ENCODE peak calls at places on chromosomes 4 and X, in four cellular contexts. B is H9, N is mesendoderm, Z is H1. V is an unnamed sample.

GRCh38 chr4:94036964-94037363 is 170.7 kb upstream of the SMARCAD1 start:
- DNase-seq in N (peak; percentile 55), Z (no peak), B (peak; percentile 30), V (no peak)

GRCh38 chrX:50035119-50035518 is 112.7 kb downstream of the CLCN5 start:
- DNase-seq in Z (no peak), N (peak; percentile 57), B (no peak), V (no peak)

GRCh38 chr4:26941951-26942350 is 81.3 kb downstream of the STIM2 start:
- DNase-seq in N (peak; percentile 28), Z (no peak), B (no peak), V (no peak)

GRCh38 chr4:114603455-114603854 is 4.8 kb downstream of the UGT8 start:
- DNase-seq in Z (no peak), B (no peak), N (peak; percentile 16), V (no peak)

GRCh38 chr4:7238300-7238960 is 46.1 kb downstream of the SORCS2 start:
- DNase-seq in Z (peak; percentile 66), B (no peak), N (peak; percentile 48), V (no peak)

GRCh38 chrX:116436358-116436816 is at the start of gene SLC6A14:
- DNase-seq in B (peak; percentile 29), Z (no peak), N (no peak), V (no peak)

GRCh38 chr4:16262188-16262587 is 35.9 kb upstream of the TAPT1 start:
- DNase-seq in B (no peak), Z (no peak), N (no peak), V (no peak)

GRCh38 chrX:51182545-51182944 is 150.1 kb upstream of the NUDT10 start:
- DNase-seq in B (peak; percentile 48), Z (no peak), N (peak; percentile 45), V (no peak)

GRCh38 chr4:76569225-76569624 is 134.2 kb downstream of the SHROOM3 start:
- DNase-seq in N (no peak), Z (no peak), B (no peak), V (no peak)

GRCh38 chr4:63619771-63620170 is 789.5 kb downstream of the TECRL start:
- DNase-seq in Z (no peak), N (peak; percentile 37), B (no peak), V (no peak)

GRCh38 chr4:70559216-70559830 is 32.7 kb upstream of the AMBN start:
- DNase-seq in B (no peak), Z (peak; percentile 53), N (peak; percentile 56), V (peak; percentile 34)

GRCh38 chr4:81589191-81589720 is 117.5 kb upstream of the RASGEF1B start:
- DNase-seq in N (no peak), Z (no peak), B (no peak), V (no peak)

GRCh38 chr4:39855909-39856512 is 121.7 kb downstream of the PDS5A start:
- DNase-seq in B (no peak), Z (no peak), N (peak; percentile 68), V (peak; percentile 48)

GRCh38 chr4:119020158-119020557 is 115.5 kb upstream of the MYOZ2 start:
- DNase-seq in B (no peak), N (no peak), Z (no peak), V (peak; percentile 80)

GRCh38 chr4:76308548-76308947 is 2.0 kb downstream of the STBD1 start:
- DNase-seq in B (no peak), Z (no peak), N (peak; percentile 48), V (no peak)

DNA sequence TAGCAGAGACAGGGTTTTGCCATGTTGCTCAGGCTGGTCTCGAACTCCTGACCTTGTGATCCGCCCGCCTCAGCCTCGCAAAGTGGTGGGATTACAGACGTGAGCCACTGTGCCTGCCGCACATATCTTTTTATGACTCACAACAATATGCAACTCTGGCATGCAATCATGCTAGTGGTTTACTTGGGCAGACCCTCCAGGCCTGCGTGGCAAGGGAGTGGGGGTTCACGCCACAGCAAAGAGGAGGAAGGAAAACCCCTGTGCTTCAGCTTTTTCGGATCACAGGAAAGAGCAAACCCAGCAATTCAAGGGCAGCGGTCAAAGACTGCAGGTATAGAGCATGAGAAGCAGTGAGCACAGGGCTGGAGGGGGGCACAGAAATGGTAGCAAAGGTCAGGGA is 48.3 kb upstream of the CD99 start:
- DNase-seq in N (no peak), Z (no peak), B (no peak), V (no peak)
- H4K5ac ChIP-seq in N (no peak overlapping the region), Z (no peak overlapping the region), B (no peak overlapping the region), V (no peak overlapping the region)

GRCh38 chr4:38396091-38396490 is 267.9 kb upstream of the KLF3 start:
- DNase-seq in N (no peak), Z (no peak), B (no peak), V (no peak)

GRCh38 chr4:38400946-38401345 is 263.1 kb upstream of the KLF3 start:
- DNase-seq in N (no peak), Z (no peak), B (no peak), V (no peak)

GRCh38 chr4:38392223-38392855 is 271.7 kb upstream of the KLF3 start:
- DNase-seq in Z (no peak), B (no peak), N (peak; percentile 2), V (no peak)

GRCh38 chr4:38396845-38397547 is 267.0 kb upstream of the KLF3 start:
- DNase-seq in Z (no peak), N (no peak), B (no peak), V (no peak)
- H4K5ac ChIP-seq in Z (no peak overlapping the region), N (no peak overlapping the region), B (no peak overlapping the region), V (no peak overlapping the region)

GRCh38 chrX:17778984-17779383 is 41.7 kb downstream of the SCML1 start:
- DNase-seq in N (no peak), Z (no peak), B (no peak), V (no peak)
- H4K5ac ChIP-seq in N (no peak overlapping the region), Z (no peak overlapping the region), B (no peak overlapping the region), V (no peak overlapping the region)

GRCh38 chrX:964831-965416 is 247.5 kb downstream of the CRLF2 start:
- DNase-seq in Z (no peak), N (no peak), B (no peak), V (no peak)
- H4K5ac ChIP-seq in Z (no peak overlapping the region), N (no peak overlapping the region), B (no peak overlapping the region), V (no peak overlapping the region)